ENCODE peak calls at places on chromosomes 3 and 15, in six cellular contexts. E, G, S, O, W and M are unnamed samples.

GRCh38 chr15:71066983-71067382 is 48.3 kb upstream of the THSD4 start:
- DNase-seq in E (no peak), G (no peak), S (no peak), O (no peak), W (no peak), M (no peak)

GRCh38 chr3:71150293-71150954 is 433.1 kb downstream of the FOXP1 start:
- DNase-seq in E (no peak), G (no peak), S (no peak), O (no peak), W (no peak), M (no peak)

GRCh38 chr3:129398803-129399144 is 29.7 kb downstream of the EFCAB12 start:
- DNase-seq in E (no peak), G (peak), S (no peak), O (no peak), W (no peak), M (no peak)

GRCh38 chr15:85832389-85832788 is 37.7 kb upstream of the KLHL25 start:
- DNase-seq in E (no peak), G (no peak), S (no peak), O (no peak), W (no peak), M (no peak)

GRCh38 chr3:50525987-50526386 is 22.6 kb upstream of the CACNA2D2 start:
- DNase-seq in E (no peak), G (peak), S (peak), O (no peak), W (no peak), M (no peak)

GRCh38 chr15:67097893-67098740 is 32.7 kb downstream of the SMAD3 start:
- DNase-seq in E (no peak), G (peak), S (peak), O (peak), W (no peak), M (no peak)

GRCh38 chr3:65005481-65005880 is 317.7 kb upstream of the ADAMTS9 start:
- DNase-seq in E (no peak), G (peak), S (no peak), O (no peak), W (no peak), M (no peak)

GRCh38 chr15:68528891-68529290 is 49.9 kb upstream of the CORO2B start:
- DNase-seq in E (no peak), G (no peak), S (no peak), O (no peak), W (no peak), M (no peak)

GRCh38 chr3:189143321-189143720 is 28.4 kb upstream of the TPRG1 start:
- DNase-seq in E (no peak), G (no peak), S (no peak), O (no peak), W (no peak), M (no peak)

GRCh38 chr3:31251083-31251482 is 281.6 kb upstream of the STT3B start:
- DNase-seq in E (no peak), G (no peak), S (no peak), O (no peak), W (no peak), M (no peak)

GRCh38 chr15:85504739-85505676 is 124.6 kb downstream of the AKAP13 start:
- DNase-seq in E (peak), G (peak), S (no peak), O (no peak), W (no peak), M (no peak)

GRCh38 chr3:87197531-87197930 is 29.6 kb upstream of the CHMP2B start:
- DNase-seq in E (no peak), G (no peak), S (no peak), O (no peak), W (no peak), M (no peak)

GRCh38 chr15:91865486-91865885 is 12.0 kb downstream of the SLCO3A1 start:
- DNase-seq in E (no peak), G (no peak), S (no peak), O (no peak), W (no peak), M (no peak)

GRCh38 chr3:49903451-49904424 is at the start of gene MST1R:
- DNase-seq in E (peak), G (peak), S (peak), O (peak), W (peak), M (peak)

GRCh38 chr3:112778298-112779008 is 68.2 kb downstream of the CD200R1L start:
- DNase-seq in E (no peak), G (peak), S (no peak), O (no peak), W (no peak), M (no peak)

GRCh38 chr15:55116636-55117035 is 80.1 kb downstream of the RSL24D1 start:
- DNase-seq in E (no peak), G (no peak), S (no peak), O (no peak), W (no peak), M (no peak)

GRCh38 chr3:123389338-123389910 is 59.5 kb downstream of the ADCY5 start:
- DNase-seq in E (no peak), G (no peak), S (no peak), O (no peak), W (no peak), M (no peak)

GRCh38 chr3:104909188-104909587 is 457.5 kb upstream of the ALCAM start:
- DNase-seq in E (no peak), G (peak), S (no peak), O (no peak), W (no peak), M (no peak)

DNA sequence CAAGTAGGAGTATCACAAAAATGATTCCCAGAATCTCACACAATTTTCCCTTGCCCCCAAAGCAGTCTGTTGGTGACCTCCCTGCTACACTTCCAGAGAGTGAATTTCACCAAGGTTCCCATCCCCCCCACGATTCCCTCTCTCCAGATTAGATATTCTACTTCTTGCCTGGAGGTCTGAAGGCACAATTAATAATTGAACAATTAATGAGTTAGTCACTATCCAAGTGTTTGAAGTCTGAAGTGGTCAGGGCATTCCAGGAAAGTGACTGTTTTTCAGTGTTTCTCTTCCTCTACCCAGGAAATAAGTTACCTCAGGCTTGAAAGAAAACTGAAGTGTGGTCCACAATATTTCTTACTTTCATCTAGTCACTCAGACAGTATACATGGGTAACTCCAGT is 2.5 kb upstream of the TM4SF4 start:
- DNase-seq in E (no peak), G (peak), S (no peak), O (no peak), W (no peak), M (no peak)
- H3K27ac ChIP-seq in E (no peak), G (peak), S (no peak), O (peak), W (peak), M (no peak)

DNA sequence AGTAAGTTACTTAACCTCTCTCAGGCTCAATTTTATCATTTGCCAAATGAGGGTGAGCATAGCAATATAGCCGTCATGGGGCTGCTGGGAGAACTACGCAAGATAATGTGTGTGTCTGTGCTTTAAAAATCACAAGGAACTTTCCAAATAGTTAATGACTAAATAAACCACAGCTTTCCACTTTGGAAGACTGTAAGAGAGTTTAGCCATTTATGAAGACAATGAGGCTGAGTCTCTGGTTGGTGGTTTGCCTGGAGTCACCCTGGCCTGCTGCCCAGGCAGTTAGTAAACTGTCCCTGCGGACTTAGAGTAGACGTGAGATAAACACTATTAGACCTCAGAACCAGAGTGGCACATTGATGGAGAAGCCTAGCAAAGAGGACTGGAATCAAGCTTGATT is 357.7 kb downstream of the CLSTN2 start:
- DNase-seq in E (no peak), G (peak), S (peak), O (peak), W (peak), M (no peak)
- H3K27ac ChIP-seq in E (no peak), G (peak), S (no peak), O (no peak), W (no peak), M (no peak)

GRCh38 chr3:38111201-38111600 is 25.7 kb downstream of the ACAA1 start:
- DNase-seq in E (no peak), G (no peak), S (no peak), O (peak), W (peak), M (no peak)
- H3K27ac ChIP-seq in E (no peak), G (no peak), S (no peak), O (no peak), W (no peak), M (no peak)

GRCh38 chr3:170469151-170470062 is 50.7 kb downstream of the CLDN11 start:
- DNase-seq in E (no peak), G (peak), S (no peak), O (no peak), W (no peak), M (no peak)
- H3K27ac ChIP-seq in E (no peak), G (peak), S (no peak), O (no peak), W (peak), M (no peak)

GRCh38 chr15:64857421-64857820 is 15.7 kb downstream of the PLEKHO2 start:
- DNase-seq in E (no peak), G (peak), S (no peak), O (no peak), W (no peak), M (no peak)

GRCh38 chr15:64856429-64857145 is 14.9 kb downstream of the PLEKHO2 start:
- DNase-seq in E (no peak), G (peak), S (peak), O (peak), W (no peak), M (no peak)

GRCh38 chr15:64861331-64861730 is 19.6 kb downstream of the PLEKHO2 start:
- DNase-seq in E (no peak), G (no peak), S (no peak), O (no peak), W (no peak), M (no peak)

GRCh38 chr15:64858136-64858535 is 16.4 kb downstream of the PLEKHO2 start:
- DNase-seq in E (no peak), G (no peak), S (peak), O (no peak), W (no peak), M (no peak)

DNA sequence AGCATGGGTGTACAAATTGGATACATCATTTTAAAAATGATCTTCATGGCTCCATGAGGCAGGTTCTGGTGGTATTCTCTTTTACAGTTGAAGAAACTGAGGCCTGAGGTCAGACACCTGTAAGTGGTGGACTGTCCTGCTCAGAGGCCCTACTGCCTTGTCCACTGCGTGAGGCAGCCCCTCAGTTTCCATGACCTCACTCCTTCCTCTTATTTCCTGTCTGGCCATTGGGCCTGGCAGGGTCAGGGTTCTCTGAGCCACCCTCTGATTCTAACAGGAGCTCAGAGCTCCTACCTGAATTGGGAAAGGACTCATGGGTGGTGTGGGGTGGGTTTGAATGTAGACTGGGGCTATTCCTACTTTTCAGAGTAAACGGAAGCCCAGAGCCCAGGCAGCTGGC is 17.5 kb downstream of the PLEKHO2 start:
- DNase-seq in E (no peak), G (no peak), S (peak), O (no peak), W (no peak), M (no peak)
- H3K27ac ChIP-seq in E (no peak), G (no peak), S (no peak), O (no peak), W (no peak), M (no peak)